ENCODE peak calls at places on chromosomes 11 and 22, in nine cellular contexts. One of them, this sample, is unnamed.

GRCh38 chr22:18997925-18998315 is 61.8 kb upstream of the PRODH start:
- DNase-seq in T-helper 9 cell: no peak
- DNase-seq in EL: no peak
- DNase-seq in WTC11: no peak
- DNase-seq in adipocyte: no peak
- DNase-seq in fibroblast of lung: no peak
- DNase-seq in activated B cell treated with CpG ODN at 0.5 μM for 24 hours: no peak
- DNase-seq in substantia nigra: no peak
- DNase-seq in MM.1S: no peak
- DNase-seq in this sample: no peak

GRCh38 chr11:126459691-126460404 is 104.4 kb downstream of the ST3GAL4 start:
- DNase-seq in fibroblast of lung: peak
- DNase-seq in substantia nigra: no peak
- DNase-seq in WTC11: no peak
- DNase-seq in adipocyte: peak
- DNase-seq in activated B cell treated with CpG ODN at 0.5 μM for 24 hours: no peak
- DNase-seq in MM.1S: no peak
- DNase-seq in EL: no peak
- DNase-seq in T-helper 9 cell: no peak
- DNase-seq in this sample: peak

GRCh38 chr11:93225642-93226041 is 27.9 kb upstream of the SLC36A4 start:
- DNase-seq in adipocyte: peak
- DNase-seq in fibroblast of lung: peak
- DNase-seq in WTC11: no peak
- DNase-seq in T-helper 9 cell: no peak
- DNase-seq in substantia nigra: no peak
- DNase-seq in activated B cell treated with CpG ODN at 0.5 μM for 24 hours: no peak
- DNase-seq in EL: peak
- DNase-seq in MM.1S: no peak
- DNase-seq in this sample: peak

GRCh38 chr22:28864878-28865596 is 18.3 kb upstream of the ZNRF3 start:
- DNase-seq in adipocyte: no peak
- DNase-seq in T-helper 9 cell: no peak
- DNase-seq in activated B cell treated with CpG ODN at 0.5 μM for 24 hours: no peak
- DNase-seq in MM.1S: no peak
- DNase-seq in EL: no peak
- DNase-seq in WTC11: no peak
- DNase-seq in substantia nigra: no peak
- DNase-seq in fibroblast of lung: no peak
- DNase-seq in this sample: no peak

GRCh38 chr11:9208726-9209501 is 56.2 kb downstream of the DENND5A start:
- DNase-seq in T-helper 9 cell: no peak
- DNase-seq in substantia nigra: no peak
- DNase-seq in WTC11: no peak
- DNase-seq in EL: no peak
- DNase-seq in adipocyte: no peak
- DNase-seq in fibroblast of lung: no peak
- DNase-seq in activated B cell treated with CpG ODN at 0.5 μM for 24 hours: no peak
- DNase-seq in MM.1S: no peak
- DNase-seq in this sample: no peak

GRCh38 chr22:17891427-17892167 is 117.3 kb upstream of the BID start:
- DNase-seq in T-helper 9 cell: no peak
- DNase-seq in WTC11: peak
- DNase-seq in fibroblast of lung: no peak
- DNase-seq in MM.1S: no peak
- DNase-seq in adipocyte: no peak
- DNase-seq in EL: no peak
- DNase-seq in substantia nigra: peak
- DNase-seq in activated B cell treated with CpG ODN at 0.5 μM for 24 hours: no peak
- DNase-seq in this sample: no peak

GRCh38 chr11:118929496-118930151 is 3.9 kb upstream of the BCL9L start:
- DNase-seq in WTC11: peak
- DNase-seq in adipocyte: peak
- DNase-seq in EL: peak
- DNase-seq in T-helper 9 cell: peak
- DNase-seq in fibroblast of lung: peak
- DNase-seq in activated B cell treated with CpG ODN at 0.5 μM for 24 hours: peak
- DNase-seq in substantia nigra: no peak
- DNase-seq in MM.1S: peak
- DNase-seq in this sample: peak

GRCh38 chr11:20353829-20354434 is 9.6 kb upstream of the HTATIP2 start:
- DNase-seq in EL: peak
- DNase-seq in adipocyte: peak
- DNase-seq in fibroblast of lung: peak
- DNase-seq in WTC11: peak
- DNase-seq in activated B cell treated with CpG ODN at 0.5 μM for 24 hours: no peak
- DNase-seq in T-helper 9 cell: peak
- DNase-seq in substantia nigra: no peak
- DNase-seq in MM.1S: peak
- DNase-seq in this sample: peak

GRCh38 chr11:88508558-88508807 is 170.9 kb upstream of the CTSC start:
- DNase-seq in MM.1S: no peak
- DNase-seq in substantia nigra: no peak
- DNase-seq in adipocyte: no peak
- DNase-seq in T-helper 9 cell: no peak
- DNase-seq in fibroblast of lung: no peak
- DNase-seq in EL: no peak
- DNase-seq in activated B cell treated with CpG ODN at 0.5 μM for 24 hours: no peak
- DNase-seq in WTC11: peak
- DNase-seq in this sample: no peak

GRCh38 chr22:42651134-42651533 is 1.9 kb upstream of the CYB5R3 start:
- DNase-seq in substantia nigra: no peak
- DNase-seq in EL: peak
- DNase-seq in WTC11: no peak
- DNase-seq in T-helper 9 cell: no peak
- DNase-seq in adipocyte: no peak
- DNase-seq in fibroblast of lung: no peak
- DNase-seq in activated B cell treated with CpG ODN at 0.5 μM for 24 hours: no peak
- DNase-seq in MM.1S: no peak
- DNase-seq in this sample: peak

GRCh38 chr11:113241190-113242051 is 73.0 kb upstream of the TTC12 start:
- DNase-seq in WTC11: no peak
- DNase-seq in T-helper 9 cell: no peak
- DNase-seq in MM.1S: no peak
- DNase-seq in EL: no peak
- DNase-seq in activated B cell treated with CpG ODN at 0.5 μM for 24 hours: no peak
- DNase-seq in fibroblast of lung: peak
- DNase-seq in adipocyte: peak
- DNase-seq in substantia nigra: no peak
- DNase-seq in this sample: no peak

GRCh38 chr11:125167954-125168821 is 3.6 kb downstream of the PKNOX2 start:
- DNase-seq in fibroblast of lung: peak
- DNase-seq in substantia nigra: no peak
- DNase-seq in WTC11: no peak
- DNase-seq in adipocyte: peak
- DNase-seq in activated B cell treated with CpG ODN at 0.5 μM for 24 hours: no peak
- DNase-seq in EL: no peak
- DNase-seq in T-helper 9 cell: no peak
- DNase-seq in MM.1S: no peak
- DNase-seq in this sample: peak

GRCh38 chr11:35523351-35523768 is 2.1 kb downstream of the PAMR1 start:
- DNase-seq in MM.1S: no peak
- DNase-seq in substantia nigra: no peak
- DNase-seq in adipocyte: peak
- DNase-seq in activated B cell treated with CpG ODN at 0.5 μM for 24 hours: no peak
- DNase-seq in EL: peak
- DNase-seq in T-helper 9 cell: no peak
- DNase-seq in WTC11: no peak
- DNase-seq in fibroblast of lung: peak
- DNase-seq in this sample: peak

GRCh38 chr22:38098410-38099249 is 11.9 kb downstream of the BAIAP2L2 start:
- DNase-seq in T-helper 9 cell: no peak
- DNase-seq in EL: peak
- DNase-seq in adipocyte: peak
- DNase-seq in fibroblast of lung: peak
- DNase-seq in WTC11: no peak
- DNase-seq in substantia nigra: no peak
- DNase-seq in activated B cell treated with CpG ODN at 0.5 μM for 24 hours: no peak
- DNase-seq in MM.1S: no peak
- DNase-seq in this sample: peak

GRCh38 chr22:17694193-17694592 is 55.6 kb downstream of the BCL2L13 start:
- DNase-seq in activated B cell treated with CpG ODN at 0.5 μM for 24 hours: no peak
- DNase-seq in substantia nigra: no peak
- DNase-seq in T-helper 9 cell: no peak
- DNase-seq in fibroblast of lung: no peak
- DNase-seq in adipocyte: no peak
- DNase-seq in WTC11: no peak
- DNase-seq in EL: no peak
- DNase-seq in MM.1S: no peak
- DNase-seq in this sample: no peak

GRCh38 chr11:86116996-86117705 is 48.3 kb upstream of the PICALM start:
- DNase-seq in adipocyte: no peak
- DNase-seq in WTC11: no peak
- DNase-seq in activated B cell treated with CpG ODN at 0.5 μM for 24 hours: no peak
- DNase-seq in substantia nigra: no peak
- DNase-seq in MM.1S: no peak
- DNase-seq in EL: peak
- DNase-seq in T-helper 9 cell: no peak
- DNase-seq in fibroblast of lung: no peak
- DNase-seq in this sample: no peak

GRCh38 chr22:29071261-29072045 is 1.4 kb upstream of the KREMEN1 start:
- DNase-seq in T-helper 9 cell: no peak
- DNase-seq in adipocyte: peak
- DNase-seq in EL: peak
- DNase-seq in fibroblast of lung: peak
- DNase-seq in substantia nigra: no peak
- DNase-seq in activated B cell treated with CpG ODN at 0.5 μM for 24 hours: peak
- DNase-seq in WTC11: peak
- DNase-seq in MM.1S: peak
- DNase-seq in this sample: peak

GRCh38 chr22:11066458-11067285 is 4461.3 kb upstream of the OR11H1 start:
- DNase-seq in fibroblast of lung: no peak
- DNase-seq in MM.1S: no peak
- DNase-seq in WTC11: no peak
- DNase-seq in EL: no peak
- DNase-seq in T-helper 9 cell: no peak
- DNase-seq in adipocyte: no peak
- DNase-seq in substantia nigra: no peak
- DNase-seq in activated B cell treated with CpG ODN at 0.5 μM for 24 hours: no peak
- DNase-seq in this sample: peak

GRCh38 chr22:34914871-34915270 is 151.1 kb upstream of the ISX start:
- DNase-seq in MM.1S: no peak
- DNase-seq in fibroblast of lung: no peak
- DNase-seq in substantia nigra: no peak
- DNase-seq in T-helper 9 cell: no peak
- DNase-seq in WTC11: no peak
- DNase-seq in activated B cell treated with CpG ODN at 0.5 μM for 24 hours: no peak
- DNase-seq in EL: no peak
- DNase-seq in adipocyte: no peak
- DNase-seq in this sample: no peak

This sample was measured in AG08396.